ENCODE peak calls at places on chromosomes 6 and 20, in six cellular contexts. I is upper lobe of right lung, P is GM12865, U is dorsolateral prefrontal cortex, R is stomach, Y is prostate gland. M is an unnamed sample.

GRCh38 chr6:104324305-104324704 is 535.4 kb downstream of the HACE1 start:
- DNase-seq in I (no peak), U (no peak), P (no peak), Y (no peak), R (no peak), M (no peak)

GRCh38 chr6:153328194-153328593 is 197.1 kb upstream of the RGS17 start:
- DNase-seq in R (peak), U (no peak), Y (no peak), P (no peak), I (no peak), M (no peak)

GRCh38 chr6:85429346-85429745 is 20.5 kb upstream of the NT5E start:
- DNase-seq in U (no peak), I (no peak), Y (no peak), R (no peak), P (no peak), M (no peak)

GRCh38 chr6:35052694-35053565 is 88.2 kb downstream of the TCP11 start:
- DNase-seq in I (no peak), Y (no peak), R (no peak), P (no peak), U (no peak), M (no peak)

GRCh38 chr6:107132330-107132954 is 17.1 kb upstream of the BEND3 start:
- DNase-seq in P (peak), I (no peak), R (no peak), U (no peak), Y (no peak), M (no peak)

GRCh38 chr6:53044071-53044470 is 21.1 kb upstream of the FBXO9 start:
- DNase-seq in R (no peak), P (no peak), I (no peak), U (no peak), Y (no peak), M (no peak)

GRCh38 chr6:53250137-53250760 is 98.5 kb downstream of the ELOVL5 start:
- DNase-seq in U (no peak), R (no peak), I (no peak), P (no peak), Y (no peak), M (no peak)

GRCh38 chr6:22099923-22100322 is 196.9 kb downstream of the PRL start:
- DNase-seq in Y (no peak), P (no peak), U (no peak), I (no peak), R (no peak), M (no peak)

GRCh38 chr6:15483060-15483459 is 179.8 kb downstream of the DTNBP1 start:
- DNase-seq in U (no peak), R (no peak), Y (no peak), P (no peak), I (no peak), M (no peak)

GRCh38 chr20:56540415-56540814 is 7.4 kb downstream of the FAM209B start:
- DNase-seq in P (no peak), U (no peak), R (no peak), I (no peak), Y (no peak), M (no peak)

GRCh38 chr20:38343798-38344701 is 2.2 kb upstream of the LBP start:
- DNase-seq in I (no peak), Y (no peak), R (no peak), U (no peak), P (no peak), M (no peak)

GRCh38 chr20:43739148-43739749 is 12.4 kb upstream of the GTSF1L start:
- DNase-seq in U (no peak), R (no peak), Y (no peak), P (no peak), I (no peak), M (no peak)

GRCh38 chr6:146770965-146771735 is 172.4 kb downstream of the ADGB start:
- DNase-seq in R (no peak), I (peak), Y (no peak), P (peak), U (peak), M (peak)

GRCh38 chr20:18224968-18225568 is 63.3 kb upstream of the ZNF133 start:
- DNase-seq in U (peak), P (no peak), Y (peak), R (peak), I (no peak), M (no peak)

GRCh38 chr6:138824482-138825134 is 28.7 kb downstream of the ECT2L start:
- DNase-seq in P (no peak), Y (no peak), U (no peak), I (no peak), R (no peak), M (no peak)

GRCh38 chr6:40627316-40627715 is 40.2 kb upstream of the LRFN2 start:
- DNase-seq in P (no peak), R (no peak), Y (no peak), U (no peak), I (no peak), M (no peak)

GRCh38 chr20:31968299-31969126 is 562 bp downstream of the XKR7 start:
- DNase-seq in I (peak), U (peak), R (peak), P (peak), Y (peak), M (peak)

GRCh38 chr6:105600342-105601293 is 197.7 kb upstream of the PREP start:
- DNase-seq in R (no peak), I (no peak), P (no peak), U (no peak), Y (no peak), M (no peak)

GRCh38 chr6:31958741-31959739 is at the start of the genes NELFE and SKIC2:
- DNase-seq in Y (peak), I (peak), R (peak), U (peak), P (peak), M (peak)

GRCh38 chr20:35302421-35303335 is 10.5 kb upstream of the FAM83C start:
- DNase-seq in R (no peak), I (peak), U (no peak), P (no peak), Y (no peak), M (no peak)

GRCh38 chr6:26175428-26176181 is 88.4 kb downstream of the HFE start:
- DNase-seq in P (peak), I (no peak), R (no peak), U (no peak), Y (no peak), M (no peak)

GRCh38 chr20:10218536-10219451 is at the start of gene SNAP25:
- DNase-seq in R (peak), U (peak), Y (peak), P (peak), I (no peak), M (peak)

GRCh38 chr6:42140051-42140450 is 2.4 kb downstream of the C6orf132 start:
- DNase-seq in R (peak), I (no peak), Y (no peak), U (no peak), P (no peak), M (no peak)

GRCh38 chr6:1418471-1419191 is 29.3 kb downstream of the FOXF2 start:
- DNase-seq in R (no peak), Y (no peak), U (no peak), I (no peak), P (no peak), M (no peak)

GRCh38 chr20:59170406-59171349 is 7.1 kb downstream of the ZNF831 start:
- DNase-seq in R (peak), P (no peak), I (no peak), U (no peak), Y (no peak), M (no peak)

GRCh38 chr20:57654363-57654997 is 34.3 kb upstream of the ZBP1 start:
- DNase-seq in Y (peak), I (peak), P (peak), R (peak), U (peak), M (peak)
- TF ChIP-seq CTCF in Y (peak), I (peak), P (peak), R (peak), U (peak), M (peak)

DNA sequence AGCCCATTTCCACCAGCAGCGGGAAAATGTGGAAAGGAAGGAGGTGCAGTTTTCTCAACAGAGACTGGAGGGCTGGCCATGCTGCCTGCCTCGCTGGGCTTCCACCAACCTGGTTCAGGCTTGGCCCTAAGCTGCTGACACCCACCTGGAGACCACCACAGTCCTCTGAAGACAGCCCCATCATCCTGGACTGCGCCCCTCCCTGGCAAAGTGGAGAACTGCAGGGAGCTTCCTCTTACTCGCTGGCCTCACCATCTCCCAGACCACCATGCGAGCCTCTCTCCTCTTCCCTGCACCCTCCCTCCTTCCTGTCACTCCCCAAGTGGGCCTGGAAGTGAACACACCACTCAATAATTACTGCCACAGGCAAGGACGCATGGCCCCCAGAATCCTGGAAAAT is 71.5 kb downstream of the PSMG4 start:
- DNase-seq in U (no peak), I (no peak), Y (no peak), P (no peak), R (no peak), M (no peak)
- TF ChIP-seq CTCF in U (no peak), I (no peak), Y (no peak), P (no peak), R (no peak), M (no peak)

DNA sequence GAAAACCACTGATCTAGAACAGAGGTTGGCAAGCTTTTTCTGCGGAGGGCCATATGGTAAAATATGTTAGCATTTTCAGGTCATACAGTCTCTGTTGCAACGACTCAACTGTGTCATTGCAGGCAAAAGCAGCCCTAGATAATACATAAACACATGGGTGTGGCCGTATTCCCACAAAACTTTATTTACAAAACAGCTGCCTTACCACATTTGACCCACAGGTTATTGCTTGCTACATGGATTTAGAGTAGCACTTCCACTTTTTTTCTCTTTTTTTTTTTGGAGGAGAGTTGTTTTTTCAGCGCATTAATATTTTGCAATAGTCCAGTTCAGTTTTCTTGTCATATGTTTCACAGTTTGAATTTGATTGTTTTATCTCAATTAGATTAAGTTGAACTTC is 2.5 kb upstream of the IGF2R start:
- DNase-seq in P (no peak), U (no peak), R (no peak), Y (no peak), I (no peak), M (no peak)
- TF ChIP-seq CTCF in P (no peak), U (no peak), R (no peak), Y (no peak), I (no peak), M (no peak)

DNA sequence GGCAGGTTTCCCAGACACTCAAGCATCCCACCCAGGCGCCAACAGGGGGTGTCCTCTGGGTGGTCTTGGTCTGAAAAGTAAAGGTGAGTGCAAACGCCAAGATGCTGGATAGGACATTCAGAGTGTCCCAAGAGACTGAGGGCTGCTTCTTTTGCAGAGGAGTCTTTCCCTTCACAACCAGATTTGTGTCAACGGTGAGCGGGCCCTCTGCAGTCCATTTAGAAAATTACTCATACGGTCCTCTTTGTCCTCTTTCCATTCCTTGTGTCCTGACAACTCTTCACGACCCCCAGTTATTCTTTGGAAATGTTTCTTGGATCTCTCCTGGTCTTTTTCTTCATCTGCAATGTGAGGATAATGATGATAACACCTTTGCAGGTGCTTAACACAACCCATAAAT is 257.8 kb downstream of the CDC5L start:
- DNase-seq in R (no peak), Y (no peak), I (peak), U (no peak), P (peak), M (no peak)
- TF ChIP-seq CTCF in R (no peak), Y (no peak), I (no peak), U (peak), P (peak), M (no peak)

GRCh38 chr6:163683105-163683622 is 268.6 kb downstream of the QKI start:
- DNase-seq in P (no peak), R (no peak), Y (no peak), I (no peak), U (no peak), M (no peak)
- TF ChIP-seq CTCF in P (no peak), R (no peak), Y (no peak), I (no peak), U (no peak), M (no peak)

GRCh38 chr20:22305391-22305790 is 279.0 kb downstream of the FOXA2 start:
- DNase-seq in R (no peak), Y (no peak), U (no peak), I (no peak), P (no peak), M (no peak)

GRCh38 chr20:22302039-22302438 is 282.3 kb downstream of the FOXA2 start:
- DNase-seq in U (no peak), I (no peak), P (no peak), R (no peak), Y (no peak), M (no peak)

GRCh38 chr20:22308934-22309333 is 275.4 kb downstream of the FOXA2 start:
- DNase-seq in Y (no peak), P (no peak), R (no peak), U (no peak), I (no peak), M (no peak)

GRCh38 chr20:22303523-22303922 is 280.8 kb downstream of the FOXA2 start:
- DNase-seq in Y (no peak), U (no peak), R (no peak), P (no peak), I (no peak), M (no peak)
- TF ChIP-seq CTCF in Y (no peak), U (no peak), R (no peak), P (peak), I (no peak), M (no peak)

DNA sequence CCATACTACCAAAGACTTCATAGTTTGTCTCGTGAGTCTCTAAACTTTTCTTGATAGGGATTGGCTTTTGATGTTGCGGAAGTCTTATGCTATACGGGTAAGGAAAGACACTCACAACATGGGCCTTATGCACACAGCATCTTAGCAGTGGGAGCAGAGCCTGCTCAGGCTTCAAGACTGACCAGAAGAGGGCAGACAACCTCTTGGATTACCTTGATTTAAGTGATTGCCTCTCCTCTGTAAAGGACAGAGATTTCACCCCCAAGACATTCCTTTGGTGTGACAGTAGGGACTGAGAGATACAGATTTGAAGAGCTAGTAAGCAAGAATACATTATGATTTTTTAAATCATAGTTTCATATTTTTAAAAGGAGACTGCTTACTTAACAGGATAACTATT is 71.0 kb upstream of the SAMD3 start:
- DNase-seq in P (peak), U (no peak), I (no peak), R (no peak), Y (peak), M (no peak)
- TF ChIP-seq CTCF in P (peak), U (peak), I (peak), R (peak), Y (no peak), M (no peak)

GRCh38 chr6:155782739-155783459 is 327.3 kb upstream of the NOX3 start:
- DNase-seq in P (no peak), R (no peak), U (no peak), I (no peak), Y (no peak), M (no peak)
- TF ChIP-seq CTCF in P (no peak), R (no peak), U (no peak), I (no peak), Y (no peak), M (no peak)

DNA sequence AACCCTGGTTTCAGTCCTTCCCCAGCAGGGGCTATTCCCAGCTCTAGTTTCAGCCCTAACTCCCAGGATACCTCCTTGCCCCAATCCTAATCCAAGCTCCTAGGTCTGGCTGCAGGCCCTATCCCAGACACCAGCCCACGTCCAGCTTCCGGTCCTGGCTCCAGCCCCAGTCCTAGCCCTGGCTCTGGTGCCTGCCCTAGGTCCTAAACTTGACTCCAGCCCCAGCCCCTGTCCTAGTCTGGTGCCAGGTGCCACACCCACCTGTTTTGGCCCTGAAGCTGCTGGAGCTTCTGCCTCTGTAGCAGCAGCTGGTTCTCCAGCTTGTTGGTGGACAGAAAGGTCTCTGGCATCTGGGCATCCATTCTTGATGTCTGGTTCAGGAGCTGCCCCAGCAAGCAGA is 28.1 kb downstream of the ANGPT4 start:
- DNase-seq in U (no peak), P (no peak), I (no peak), Y (no peak), R (no peak), M (no peak)
- TF ChIP-seq CTCF in U (no peak), P (no peak), I (no peak), Y (no peak), R (no peak), M (no peak)